ENCODE peak calls at places on chromosomes 3 and 15, in five cellular contexts. P is colonic mucosa, Z is stomach, L is right lobe of liver, D is body of pancreas. O is an unnamed sample.
A peak's percentile ranks its signal among the peaks of the same experiment; 100 is the strongest.

GRCh38 chr15:95620934-95621579 is 709.4 kb upstream of the NR2F2 start:
- DNase-seq in D (no peak), Z (no peak), L (no peak), P (no peak), O (no peak)

GRCh38 chr3:59709702-59710555 is 660.1 kb upstream of the CFAP20DC start:
- DNase-seq in L (no peak), Z (peak; percentile 27), D (no peak), P (peak; percentile 24), O (no peak)

GRCh38 chr3:171457263-171458055 is 2.7 kb downstream of the TNIK start:
- DNase-seq in Z (no peak), L (no peak), P (peak; percentile 56), D (no peak), O (no peak)

GRCh38 chr3:145190138-145190537 is 970.8 kb downstream of the PLOD2 start:
- DNase-seq in P (no peak), L (no peak), D (no peak), Z (no peak), O (no peak)

GRCh38 chr3:119413603-119414280 is 49.7 kb downstream of the TMEM39A start:
- DNase-seq in P (no peak), L (no peak), D (no peak), Z (no peak), O (no peak)

GRCh38 chr3:17175187-17175839 is 290.6 kb downstream of the PLCL2 start:
- DNase-seq in D (no peak), P (no peak), Z (no peak), L (no peak), O (peak; percentile 43)

GRCh38 chr3:32969656-32970055 is 18.2 kb downstream of the CCR4 start:
- DNase-seq in P (peak; percentile 31), L (no peak), Z (no peak), D (no peak), O (no peak)

GRCh38 chr15:95024388-95024787 is 793.0 kb downstream of the MCTP2 start:
- DNase-seq in Z (no peak), P (no peak), L (no peak), D (no peak), O (peak; percentile 37)

GRCh38 chr15:82856397-82857170 is 47.2 kb downstream of the WHAMM start:
- DNase-seq in P (no peak), L (peak; percentile 43), D (no peak), Z (peak; percentile 21), O (no peak)

DNA sequence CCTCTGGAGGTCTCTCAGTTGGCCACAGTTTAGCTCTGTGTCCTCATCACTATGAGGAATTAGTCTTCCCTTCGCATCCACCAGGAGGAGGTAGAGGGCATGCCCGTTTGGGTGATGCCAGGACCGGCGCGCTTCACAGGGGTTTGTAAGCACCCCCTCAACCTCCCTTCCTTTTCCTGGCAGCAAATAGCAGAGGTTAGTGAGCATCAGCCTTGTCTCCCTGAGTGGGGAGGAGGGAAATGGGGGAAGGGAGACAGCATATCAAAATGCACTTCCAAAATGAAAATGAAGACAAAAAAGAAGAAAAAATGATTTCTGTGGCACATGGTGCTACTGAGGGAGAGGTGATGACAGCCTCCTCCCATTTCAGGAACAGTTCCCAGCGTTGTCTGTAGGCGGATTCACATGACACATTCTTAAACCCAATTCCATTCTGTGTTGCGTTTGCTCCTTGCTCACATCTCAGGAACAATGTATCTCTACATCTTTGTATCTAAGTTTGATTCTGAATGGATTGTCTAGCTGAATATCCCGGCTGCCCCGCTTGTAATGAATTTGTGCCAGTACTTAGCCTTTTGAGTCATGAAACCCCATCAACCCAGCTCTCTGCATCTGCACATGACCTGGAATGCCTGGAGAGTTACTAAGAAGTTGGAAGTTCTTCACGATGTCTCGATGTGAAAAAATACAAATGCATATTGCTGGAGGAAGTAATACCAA is 45.1 kb downstream of the TYRO3 start:
- DNase-seq in P (peak; percentile 57), L (peak; percentile 60), Z (peak; percentile 57), D (peak; percentile 58), O (peak; percentile 73)
- H3K4me3 ChIP-seq in P (peak overlapping the region; percentile 10), L (no peak overlapping the region), Z (no peak overlapping the region), D (no peak overlapping the region), O (peak overlapping the region; percentile 36)

GRCh38 chr3:188487652-188488051 is 333.7 kb downstream of the LPP start:
- DNase-seq in D (no peak), P (no peak), L (no peak), Z (no peak), O (no peak)

GRCh38 chr3:188490416-188490815 is 336.5 kb downstream of the LPP start:
- DNase-seq in D (no peak), Z (no peak), L (no peak), P (no peak), O (no peak)

GRCh38 chr3:188486126-188486525 is 332.2 kb downstream of the LPP start:
- DNase-seq in L (no peak), D (no peak), Z (no peak), P (no peak), O (peak; percentile 47)

GRCh38 chr3:188489639-188490405 is 335.9 kb downstream of the LPP start:
- DNase-seq in L (no peak), D (no peak), P (no peak), Z (no peak), O (peak; percentile 34)

GRCh38 chr3:188486952-188487351 is 333.0 kb downstream of the LPP start:
- DNase-seq in P (no peak), L (no peak), D (no peak), Z (no peak), O (no peak)
- H3K27ac ChIP-seq in P (no peak overlapping the region), L (no peak overlapping the region), D (no peak overlapping the region), Z (no peak overlapping the region), O (no peak overlapping the region)

DNA sequence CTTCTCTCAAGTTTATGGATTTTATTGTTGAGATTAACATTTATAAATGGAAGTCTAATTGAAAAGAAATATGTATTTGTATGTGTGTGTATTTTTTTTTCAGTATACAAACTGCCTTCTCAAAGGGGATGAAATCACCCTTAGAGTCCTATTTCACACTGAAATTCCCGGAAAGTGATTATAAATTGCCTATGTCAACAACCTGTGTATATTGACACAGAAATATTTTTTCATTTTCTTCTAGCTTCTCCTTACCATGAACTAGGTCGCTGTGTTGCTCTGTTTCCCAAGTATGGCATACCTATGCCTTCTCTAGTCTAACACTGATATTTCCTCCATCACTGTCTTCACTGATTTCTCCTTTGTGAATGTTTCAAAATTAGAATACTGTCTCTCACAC is 444.0 kb upstream of the AZI2 start:
- DNase-seq in P (no peak), L (no peak), Z (no peak), D (no peak), O (no peak)
- TF ChIP-seq CTCF in P (no peak), L (no peak), Z (no peak), D (no peak), O (no peak)

GRCh38 chr15:72140088-72140487 is 21.9 kb downstream of the SENP8 start:
- DNase-seq in L (no peak), P (no peak), D (no peak), Z (no peak), O (no peak)

GRCh38 chr15:72139667-72140066 is 21.5 kb downstream of the SENP8 start:
- DNase-seq in P (no peak), L (no peak), D (no peak), Z (no peak), O (no peak)

GRCh38 chr15:72146221-72146620 is 28.0 kb downstream of the SENP8 start:
- DNase-seq in L (no peak), P (no peak), Z (no peak), D (no peak), O (no peak)

GRCh38 chr15:72136170-72137051 is 18.2 kb downstream of the SENP8 start:
- DNase-seq in L (no peak), Z (no peak), P (no peak), D (no peak), O (no peak)

GRCh38 chr15:72141171-72142084 is 23.2 kb downstream of the SENP8 start:
- DNase-seq in P (no peak), Z (no peak), L (no peak), D (no peak), O (peak; percentile 12)
- H3K4me3 ChIP-seq in P (no peak overlapping the region), Z (no peak overlapping the region), L (no peak overlapping the region), D (no peak overlapping the region), O (no peak overlapping the region)

GRCh38 chr15:60507596-60508424 is 28.9 kb upstream of the ICE2 start:
- DNase-seq in D (peak; percentile 50), P (peak; percentile 52), L (no peak), Z (peak; percentile 38), O (peak; percentile 64)

GRCh38 chr15:60510006-60510405 is 31.1 kb upstream of the ICE2 start:
- DNase-seq in L (no peak), D (no peak), Z (no peak), P (no peak), O (no peak)

GRCh38 chr15:60511351-60512157 is 32.6 kb upstream of the ICE2 start:
- DNase-seq in L (no peak), D (no peak), Z (no peak), P (no peak), O (no peak)

GRCh38 chr15:60508442-60508841 is 29.5 kb upstream of the ICE2 start:
- DNase-seq in D (no peak), L (no peak), Z (no peak), P (no peak), O (no peak)

DNA sequence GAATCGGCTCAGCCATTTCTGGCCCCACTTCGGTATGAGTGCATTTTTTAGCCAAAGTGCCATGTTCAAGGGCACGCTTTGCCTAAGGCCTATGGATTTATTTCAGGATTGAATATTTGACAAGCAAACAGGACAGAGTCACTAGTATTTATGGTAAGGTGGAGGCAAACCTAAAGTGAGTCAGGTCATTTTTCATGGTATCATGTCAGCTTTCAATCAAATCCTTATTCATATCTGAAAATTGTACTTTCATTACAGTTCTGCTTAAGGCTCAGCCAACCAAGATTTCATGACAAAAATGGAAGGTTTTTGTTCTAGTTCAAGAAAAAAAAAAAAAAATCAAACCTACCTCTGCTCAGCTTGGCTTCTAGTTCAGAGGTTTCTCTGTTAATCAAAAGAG is 30.5 kb upstream of the ICE2 start:
- DNase-seq in Z (no peak), D (no peak), L (no peak), P (no peak), O (no peak)
- H3K27ac ChIP-seq in Z (no peak overlapping the region), D (no peak overlapping the region), L (no peak overlapping the region), P (no peak overlapping the region), O (no peak overlapping the region)

GRCh38 chr3:147355104-147355854 is 51.1 kb downstream of the ZIC4 start:
- DNase-seq in L (no peak), P (no peak), Z (no peak), D (no peak), O (no peak)

GRCh38 chr3:147358144-147358992 is 48.0 kb downstream of the ZIC4 start:
- DNase-seq in Z (no peak), P (no peak), L (no peak), D (no peak), O (no peak)

GRCh38 chr3:147359177-147360062 is 46.9 kb downstream of the ZIC4 start:
- DNase-seq in Z (no peak), P (no peak), D (no peak), L (no peak), O (no peak)

GRCh38 chr3:147356145-147356908 is 50.0 kb downstream of the ZIC4 start:
- DNase-seq in D (no peak), L (no peak), Z (no peak), P (no peak), O (no peak)

GRCh38 chr3:147356909-147357733 is 49.2 kb downstream of the ZIC4 start:
- DNase-seq in D (no peak), L (no peak), P (no peak), Z (no peak), O (no peak)
- TF ChIP-seq CTCF in D (no peak), L (no peak), P (no peak), Z (no peak), O (peak; percentile 40)

GRCh38 chr3:65508743-65509422 is 529.8 kb downstream of the MAGI1 start:
- DNase-seq in P (no peak), L (no peak), D (no peak), Z (no peak), O (no peak)
- H3K4me3 ChIP-seq in P (no peak overlapping the region), L (no peak overlapping the region), D (no peak overlapping the region), Z (no peak overlapping the region), O (peak overlapping the region; percentile 9)